ENCODE peak calls at places on chromosomes 1 and 21, in seven cellular contexts. U is cardiac fibroblast, Y is brain microvascular endothelial cell, P is Calu3, F is fibroblast of lung, H is left ventricle myocardium inferior, V is GM12865. R is an unnamed sample.

GRCh38 chr21:45923146-45923545 is 58.4 kb upstream of the COL6A1 start:
- DNase-seq in Y (peak; percentile 69), F (peak; percentile 80), V (no peak), U (peak; percentile 83), P (peak; percentile 54), H (peak; percentile 74), R (peak; percentile 70)

GRCh38 chr1:4702927-4703326 is 48.5 kb downstream of the AJAP1 start:
- DNase-seq in U (peak; percentile 1), F (no peak), V (no peak), H (no peak), Y (peak; percentile 87), P (no peak), R (no peak)

GRCh38 chr1:156081174-156082110 is 823 bp downstream of the MEX3A start:
- DNase-seq in V (no peak), H (no peak), Y (no peak), U (no peak), P (no peak), F (no peak), R (no peak)

GRCh38 chr1:165443539-165444289 is 1.2 kb downstream of the RXRG start:
- DNase-seq in H (peak; percentile 35), U (no peak), F (no peak), V (no peak), P (no peak), Y (no peak), R (no peak)

GRCh38 chr1:211517006-211517405 is 25.0 kb upstream of the RD3 start:
- DNase-seq in Y (no peak), V (no peak), F (no peak), H (no peak), U (no peak), P (peak; percentile 79), R (no peak)

GRCh38 chr1:211920141-211920572 is 89.6 kb upstream of the LPGAT1 start:
- DNase-seq in Y (peak; percentile 82), V (no peak), F (peak; percentile 79), H (no peak), P (peak; percentile 19), U (peak; percentile 78), R (no peak)

GRCh38 chr1:65260851-65261473 is 48.4 kb upstream of the DNAJC6 start:
- DNase-seq in U (peak; percentile 82), H (no peak), Y (peak; percentile 78), V (peak; percentile 51), P (no peak), F (peak; percentile 29), R (no peak)

GRCh38 chr1:54328117-54328636 is 78.0 kb downstream of the SSBP3 start:
- DNase-seq in U (peak; percentile 29), F (no peak), H (no peak), V (no peak), Y (peak; percentile 63), P (no peak), R (no peak)

GRCh38 chr1:90000934-90001676 is 6.2 kb downstream of the ZNF326 start:
- DNase-seq in P (no peak), Y (no peak), V (peak; percentile 18), U (no peak), F (no peak), H (no peak), R (no peak)

GRCh38 chr1:168760241-168760640 is 31.2 kb upstream of the DPT start:
- DNase-seq in V (no peak), U (no peak), F (no peak), P (no peak), Y (no peak), H (no peak), R (no peak)

GRCh38 chr21:28419110-28419509 is 573.6 kb downstream of the LTN1 start:
- DNase-seq in F (peak; percentile 85), V (no peak), Y (peak; percentile 52), U (no peak), H (no peak), P (no peak), R (no peak)

GRCh38 chr1:161902146-161902545 is 121.5 kb downstream of the OLFML2B start:
- DNase-seq in F (no peak), H (no peak), Y (no peak), U (no peak), V (no peak), P (no peak), R (no peak)

GRCh38 chr1:150160964-150161626 is 11.4 kb downstream of the PLEKHO1 start:
- DNase-seq in V (peak; percentile 73), H (no peak), F (no peak), Y (no peak), U (peak; percentile 47), P (no peak), R (no peak)
- TF ChIP-seq CTCF in V (no peak), H (no peak), F (no peak), Y (no peak), U (no peak), P (no peak), R (no peak)

GRCh38 chr1:25619101-25619890 is 2.7 kb downstream of the MAN1C1 start:
- DNase-seq in F (peak; percentile 24), P (peak; percentile 48), H (peak; percentile 50), V (peak; percentile 38), Y (no peak), U (no peak), R (peak; percentile 59)
- TF ChIP-seq CTCF in F (peak; percentile 76), P (peak; percentile 76), H (peak; percentile 90), V (peak; percentile 62), Y (peak; percentile 91), U (peak; percentile 79), R (peak; percentile 89)

DNA sequence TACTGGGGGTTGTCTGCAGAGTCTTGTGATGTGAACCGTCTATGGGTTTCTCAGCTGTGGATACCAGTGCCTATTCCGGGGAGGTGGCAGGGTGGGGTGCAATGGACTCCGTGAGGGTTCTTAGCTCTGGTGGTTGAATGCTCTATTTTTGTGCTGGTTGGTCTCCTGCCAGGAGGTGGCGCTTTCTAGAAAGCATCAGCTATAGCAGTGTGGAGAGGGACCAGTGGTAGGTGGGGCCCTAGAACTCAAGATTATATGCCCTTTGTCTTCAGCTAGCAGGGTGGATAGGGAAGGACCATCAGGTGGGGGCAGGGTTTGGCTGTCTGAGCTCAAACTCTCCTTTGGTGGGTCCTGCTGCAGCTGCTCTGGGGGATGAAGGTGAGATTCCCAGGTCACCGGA is 127.3 kb upstream of the PLD5 start:
- DNase-seq in U (no peak), F (no peak), P (peak; percentile 45), H (no peak), V (peak; percentile 29), Y (no peak), R (no peak)
- TF ChIP-seq CTCF in U (no peak), F (no peak), P (no peak), H (peak; percentile 23), V (peak; percentile 43), Y (no peak), R (no peak)

DNA sequence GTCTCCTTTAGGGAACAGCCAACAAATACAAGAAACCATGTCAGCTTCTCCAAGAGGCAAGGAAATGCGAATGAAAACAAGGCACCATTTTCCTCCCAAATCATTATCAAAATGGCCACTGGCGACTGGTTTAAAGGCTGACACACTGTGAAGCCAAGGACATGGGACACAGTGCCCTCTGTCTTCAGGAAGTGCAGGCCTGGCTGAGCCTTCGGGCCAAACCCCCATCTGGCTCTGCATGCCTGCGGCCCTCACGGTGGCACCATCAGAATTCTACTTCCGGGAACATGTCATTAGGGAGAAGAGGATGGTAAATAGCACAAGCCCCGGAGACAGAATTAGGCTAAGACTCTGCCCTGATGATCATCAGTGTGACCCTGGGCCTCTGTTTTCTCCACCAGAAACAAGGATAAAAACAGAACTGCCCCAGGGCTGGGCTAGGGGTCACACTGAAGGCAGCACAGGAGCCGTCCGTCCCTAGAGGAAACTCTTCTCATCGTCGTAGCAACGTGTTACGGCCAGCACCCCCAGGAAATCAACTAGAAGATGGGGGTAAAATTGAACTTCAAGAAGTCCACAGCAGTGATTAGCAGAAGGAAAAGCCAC is 103.5 kb downstream of the NPHP4 start:
- DNase-seq in U (no peak), Y (no peak), V (no peak), F (no peak), H (no peak), P (no peak), R (no peak)
- TF ChIP-seq CTCF in U (no peak), Y (peak; percentile 40), V (no peak), F (no peak), H (peak; percentile 22), P (no peak), R (no peak)

GRCh38 chr1:203289982-203290260 is 15.4 kb upstream of the BTG2 start:
- DNase-seq in H (no peak), V (no peak), P (no peak), U (no peak), F (no peak), Y (no peak), R (no peak)

GRCh38 chr1:203290261-203291089 is 14.8 kb upstream of the BTG2 start:
- DNase-seq in U (peak; percentile 56), V (peak; percentile 96), P (peak; percentile 92), Y (peak; percentile 51), F (peak; percentile 81), H (peak; percentile 94), R (peak; percentile 98)

GRCh38 chr1:203288351-203288894 is 16.9 kb upstream of the BTG2 start:
- DNase-seq in P (no peak), U (no peak), H (no peak), F (no peak), Y (no peak), V (no peak), R (no peak)

GRCh38 chr1:203287896-203288295 is 17.4 kb upstream of the BTG2 start:
- DNase-seq in F (no peak), V (no peak), H (no peak), P (no peak), Y (no peak), U (no peak), R (no peak)

DNA sequence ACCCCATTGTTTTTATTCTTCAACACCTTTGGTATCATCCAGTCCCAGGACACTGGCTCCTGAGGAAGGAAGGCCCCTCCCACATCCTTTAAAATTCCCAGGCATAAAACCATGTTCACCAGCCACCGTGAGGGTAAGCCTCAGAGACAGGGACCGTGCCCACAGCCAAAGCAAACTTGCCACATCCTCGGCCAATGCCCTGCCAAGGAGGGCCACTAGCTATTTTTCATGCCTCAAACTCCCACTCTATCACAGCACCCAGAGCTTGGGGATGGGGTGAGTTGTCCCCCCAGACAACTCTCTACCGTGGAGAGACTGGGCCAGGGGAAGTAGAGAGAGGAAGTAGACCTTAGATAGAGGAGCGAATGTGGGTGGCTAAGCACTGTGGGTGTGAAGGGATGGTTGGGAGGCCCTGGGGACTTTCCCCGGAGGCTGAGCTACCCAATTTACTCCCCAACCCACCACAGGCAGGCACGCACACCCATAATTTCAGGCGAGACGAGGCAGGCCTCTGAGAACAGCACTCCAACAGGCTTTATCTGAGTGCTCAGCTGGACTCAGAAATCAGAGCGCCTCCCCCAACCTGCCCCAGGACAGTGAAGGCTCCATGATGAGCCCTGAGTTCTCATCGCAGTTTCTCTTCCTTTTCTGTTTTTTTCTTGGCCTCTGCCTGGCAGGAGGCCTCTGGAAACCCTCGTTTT is 15.9 kb upstream of the BTG2 start:
- DNase-seq in V (peak; percentile 98), U (no peak), Y (no peak), F (no peak), H (no peak), P (no peak), R (peak; percentile 74)
- TF ChIP-seq CTCF in V (peak; percentile 4), U (no peak), Y (no peak), F (no peak), H (no peak), P (no peak), R (no peak)